ENCODE peak calls at places on chromosome 13, in six cellular contexts. One of them, this sample, is unnamed.
A peak's percentile ranks its signal among the peaks of the same experiment; 100 is the strongest.

GRCh38 chr13:74187564-74187963 is 53.4 kb upstream of the KLF12 start:
- DNase-seq in GM12878: no peak
- DNase-seq in A549: peak; percentile 79
- DNase-seq in endothelial cell of umbilical vein: peak; percentile 30
- DNase-seq in K562: no peak
- DNase-seq in HepG2: peak; percentile 57
- DNase-seq in this sample: no peak

GRCh38 chr13:27203854-27204253 is 32.2 kb upstream of the USP12 start:
- DNase-seq in GM12878: no peak
- DNase-seq in endothelial cell of umbilical vein: peak; percentile 41
- DNase-seq in A549: peak; percentile 44
- DNase-seq in K562: peak; percentile 42
- DNase-seq in HepG2: peak; percentile 14
- DNase-seq in this sample: peak; percentile 39

GRCh38 chr13:72125561-72125960 is 258.6 kb upstream of the DACH1 start:
- DNase-seq in HepG2: no peak
- DNase-seq in K562: no peak
- DNase-seq in GM12878: no peak
- DNase-seq in A549: no peak
- DNase-seq in endothelial cell of umbilical vein: no peak
- DNase-seq in this sample: no peak

GRCh38 chr13:30864352-30865130 is 41.5 kb upstream of the MEDAG start:
- DNase-seq in GM12878: no peak
- DNase-seq in HepG2: no peak
- DNase-seq in A549: no peak
- DNase-seq in K562: no peak
- DNase-seq in endothelial cell of umbilical vein: peak; percentile 83
- DNase-seq in this sample: no peak

GRCh38 chr13:94657167-94657566 is 55.2 kb downstream of the SOX21 start:
- DNase-seq in HepG2: no peak
- DNase-seq in GM12878: no peak
- DNase-seq in A549: no peak
- DNase-seq in K562: no peak
- DNase-seq in endothelial cell of umbilical vein: no peak
- DNase-seq in this sample: no peak

GRCh38 chr13:41613984-41614581 is 156.7 kb downstream of the RGCC start:
- DNase-seq in GM12878: no peak
- DNase-seq in endothelial cell of umbilical vein: peak; percentile 98
- DNase-seq in K562: no peak
- DNase-seq in HepG2: peak; percentile 94
- DNase-seq in A549: no peak
- DNase-seq in this sample: no peak

GRCh38 chr13:45696610-45697226 is 5.4 kb upstream of the CBY2 start:
- DNase-seq in endothelial cell of umbilical vein: no peak
- DNase-seq in A549: no peak
- DNase-seq in HepG2: no peak
- DNase-seq in GM12878: peak; percentile 64
- DNase-seq in K562: no peak
- DNase-seq in this sample: peak; percentile 42

GRCh38 chr13:97561182-97561581 is 127.2 kb downstream of the RAP2A start:
- DNase-seq in GM12878: no peak
- DNase-seq in K562: no peak
- DNase-seq in A549: no peak
- DNase-seq in endothelial cell of umbilical vein: no peak
- DNase-seq in HepG2: no peak
- DNase-seq in this sample: no peak

GRCh38 chr13:99656843-99657506 is 155.7 kb downstream of the TM9SF2 start:
- DNase-seq in HepG2: no peak
- DNase-seq in A549: peak; percentile 8
- DNase-seq in GM12878: no peak
- DNase-seq in endothelial cell of umbilical vein: no peak
- DNase-seq in K562: no peak
- DNase-seq in this sample: no peak

GRCh38 chr13:100514788-100515409 is 73.7 kb downstream of the GGACT start:
- DNase-seq in GM12878: peak; percentile 27
- DNase-seq in HepG2: peak; percentile 56
- DNase-seq in endothelial cell of umbilical vein: peak; percentile 79
- DNase-seq in A549: peak; percentile 67
- DNase-seq in K562: peak; percentile 74
- DNase-seq in this sample: peak; percentile 80

GRCh38 chr13:85582890-85583289 is 216.3 kb downstream of the SLITRK6 start:
- DNase-seq in endothelial cell of umbilical vein: no peak
- DNase-seq in HepG2: no peak
- DNase-seq in K562: no peak
- DNase-seq in A549: no peak
- DNase-seq in GM12878: no peak
- DNase-seq in this sample: no peak

GRCh38 chr13:25874907-25875306 is 176.9 kb downstream of the SHISA2 start:
- DNase-seq in endothelial cell of umbilical vein: no peak
- DNase-seq in HepG2: no peak
- DNase-seq in A549: no peak
- DNase-seq in GM12878: no peak
- DNase-seq in K562: no peak
- DNase-seq in this sample: peak; percentile 97

GRCh38 chr13:40961224-40961623 is 57.9 kb downstream of the ELF1 start:
- DNase-seq in GM12878: no peak
- DNase-seq in A549: no peak
- DNase-seq in K562: no peak
- DNase-seq in endothelial cell of umbilical vein: no peak
- DNase-seq in HepG2: no peak
- DNase-seq in this sample: peak; percentile 78

GRCh38 chr13:39918837-39919236 is 263.4 kb downstream of the COG6 start:
- DNase-seq in A549: no peak
- DNase-seq in K562: no peak
- DNase-seq in endothelial cell of umbilical vein: no peak
- DNase-seq in HepG2: no peak
- DNase-seq in GM12878: no peak
- DNase-seq in this sample: peak; percentile 54

GRCh38 chr13:107275312-107275711 is 707.4 kb upstream of the ARGLU1 start:
- DNase-seq in endothelial cell of umbilical vein: no peak
- DNase-seq in K562: no peak
- DNase-seq in A549: no peak
- DNase-seq in GM12878: no peak
- DNase-seq in HepG2: no peak
- DNase-seq in this sample: no peak

GRCh38 chr13:98598043-98598442 is 21.1 kb upstream of the STK24 start:
- DNase-seq in endothelial cell of umbilical vein: peak; percentile 31
- DNase-seq in A549: peak; percentile 9
- DNase-seq in HepG2: peak; percentile 24
- DNase-seq in K562: peak; percentile 15
- DNase-seq in GM12878: no peak
- DNase-seq in this sample: peak; percentile 12
- TF ChIP-seq MYC in endothelial cell of umbilical vein: no peak
- TF ChIP-seq MYC in A549: no peak
- TF ChIP-seq MYC in HepG2: no peak
- TF ChIP-seq MYC in K562: no peak
- TF ChIP-seq MYC in GM12878: no peak
- TF ChIP-seq MYC in this sample: no peak

DNA sequence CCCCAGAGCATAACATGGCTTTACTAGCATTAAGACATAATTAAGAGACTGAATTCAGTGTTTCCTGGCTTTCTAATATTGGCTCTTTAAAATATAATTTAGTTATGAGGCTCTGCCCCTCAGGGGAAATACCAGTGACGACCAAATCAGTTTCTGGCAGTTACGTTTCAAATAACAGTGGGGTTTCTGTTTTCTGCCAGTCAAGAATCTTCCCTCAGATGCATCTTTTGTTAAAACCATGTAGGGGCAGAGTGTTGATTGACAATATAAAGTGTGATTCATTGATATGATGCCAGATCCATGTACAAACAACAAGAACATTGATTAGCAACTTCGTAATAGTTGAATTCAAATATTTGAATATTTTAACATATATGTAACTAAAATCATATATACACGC is 1169.7 kb downstream of the DIAPH3 start:
- DNase-seq in K562: no peak
- DNase-seq in GM12878: no peak
- DNase-seq in endothelial cell of umbilical vein: no peak
- DNase-seq in A549: no peak
- DNase-seq in HepG2: no peak
- DNase-seq in this sample: no peak
- TF ChIP-seq CTCF in K562: no peak
- TF ChIP-seq CTCF in GM12878: no peak
- TF ChIP-seq CTCF in endothelial cell of umbilical vein: no peak
- TF ChIP-seq CTCF in A549: no peak
- TF ChIP-seq CTCF in HepG2: no peak
- TF ChIP-seq CTCF in this sample: no peak

GRCh38 chr13:34570954-34571353 is 371.1 kb upstream of the NBEA start:
- DNase-seq in HepG2: no peak
- DNase-seq in A549: no peak
- DNase-seq in GM12878: no peak
- DNase-seq in K562: no peak
- DNase-seq in endothelial cell of umbilical vein: no peak
- DNase-seq in this sample: no peak
- TF ChIP-seq MYC in HepG2: no peak
- TF ChIP-seq MYC in A549: no peak
- TF ChIP-seq MYC in GM12878: no peak
- TF ChIP-seq MYC in K562: no peak
- TF ChIP-seq MYC in endothelial cell of umbilical vein: no peak
- TF ChIP-seq MYC in this sample: no peak

GRCh38 chr13:111485491-111486250 is 165.2 kb downstream of the TEX29 start:
- DNase-seq in GM12878: no peak
- DNase-seq in HepG2: no peak
- DNase-seq in endothelial cell of umbilical vein: no peak
- DNase-seq in K562: no peak
- DNase-seq in A549: no peak
- DNase-seq in this sample: no peak

GRCh38 chr13:111486331-111486730 is 165.9 kb downstream of the TEX29 start:
- DNase-seq in endothelial cell of umbilical vein: no peak
- DNase-seq in GM12878: no peak
- DNase-seq in HepG2: no peak
- DNase-seq in A549: no peak
- DNase-seq in K562: no peak
- DNase-seq in this sample: no peak

GRCh38 chr13:111488466-111489132 is 168.2 kb downstream of the TEX29 start:
- DNase-seq in HepG2: no peak
- DNase-seq in A549: no peak
- DNase-seq in GM12878: no peak
- DNase-seq in endothelial cell of umbilical vein: no peak
- DNase-seq in K562: no peak
- DNase-seq in this sample: no peak

GRCh38 chr13:111484959-111485358 is 164.5 kb downstream of the TEX29 start:
- DNase-seq in K562: no peak
- DNase-seq in GM12878: no peak
- DNase-seq in A549: no peak
- DNase-seq in endothelial cell of umbilical vein: no peak
- DNase-seq in HepG2: no peak
- DNase-seq in this sample: no peak

DNA sequence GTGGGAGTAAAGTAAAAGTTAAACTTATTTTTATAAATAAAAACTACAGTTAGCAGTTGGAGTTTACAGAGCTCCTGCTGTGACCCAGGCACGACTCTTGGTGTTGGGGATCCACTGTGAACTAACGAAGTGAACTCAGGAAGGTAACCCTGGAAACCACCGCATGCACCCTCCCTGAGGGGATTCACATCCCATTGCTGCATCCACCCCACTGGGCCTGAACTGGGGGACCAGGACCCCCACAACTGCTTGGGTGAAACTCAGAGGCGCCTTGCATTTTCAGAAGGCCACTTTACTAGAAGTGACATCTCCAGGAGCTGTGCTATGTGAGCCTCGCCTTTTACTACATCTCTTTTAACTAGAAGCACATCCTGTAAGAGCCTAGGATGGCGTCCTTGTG is 166.4 kb downstream of the TEX29 start:
- DNase-seq in K562: no peak
- DNase-seq in HepG2: no peak
- DNase-seq in GM12878: no peak
- DNase-seq in endothelial cell of umbilical vein: no peak
- DNase-seq in A549: no peak
- DNase-seq in this sample: no peak
- TF ChIP-seq CTCF in K562: no peak
- TF ChIP-seq CTCF in HepG2: no peak
- TF ChIP-seq CTCF in GM12878: no peak
- TF ChIP-seq CTCF in endothelial cell of umbilical vein: no peak
- TF ChIP-seq CTCF in A549: no peak
- TF ChIP-seq CTCF in this sample: no peak

This sample was measured in NB4.